ENCODE peak calls at places on chromosomes 5 and 9, in five cellular contexts. M, O, D, Z and P are unnamed samples.

GRCh38 chr5:81233080-81233634 is at the start of gene CKMT2:
- DNase-seq in O (peak; percentile 59), Z (no peak), M (no peak), D (no peak), P (no peak)

GRCh38 chr9:10855847-10856246 is 243.0 kb upstream of the PTPRD start:
- DNase-seq in D (peak; percentile 31), Z (no peak), M (peak; percentile 44), O (peak; percentile 17), P (no peak)

GRCh38 chr5:10323588-10324488 is 16.1 kb upstream of the CMBL start:
- DNase-seq in M (no peak), D (no peak), O (no peak), Z (no peak), P (no peak)

GRCh38 chr9:34321451-34321850 is 7.6 kb downstream of the KIF24 start:
- DNase-seq in Z (no peak), O (no peak), D (no peak), M (no peak), P (no peak)

GRCh38 chr5:94240616-94241287 is 377.7 kb downstream of the KIAA0825 start:
- DNase-seq in M (no peak), O (no peak), D (peak; percentile 77), Z (no peak), P (no peak)

GRCh38 chr5:140926211-140926902 is at the start of gene PCDHAC1:
- DNase-seq in Z (no peak), O (peak; percentile 96), M (peak; percentile 80), D (peak; percentile 79), P (peak; percentile 65)

GRCh38 chr9:135555203-135555602 is 6.4 kb upstream of the PAEP start:
- DNase-seq in D (no peak), M (no peak), Z (no peak), O (no peak), P (no peak)

GRCh38 chr5:164002653-164003052 is 497.2 kb downstream of the MAT2B start:
- DNase-seq in O (no peak), D (no peak), M (no peak), Z (no peak), P (no peak)

GRCh38 chr5:125578551-125578950 is 832.1 kb upstream of the ZNF608 start:
- DNase-seq in O (no peak), D (no peak), Z (no peak), M (no peak), P (no peak)

GRCh38 chr9:32783168-32783891 is at the start of gene TMEM215:
- DNase-seq in D (peak; percentile 54), O (peak; percentile 61), M (peak; percentile 13), Z (no peak), P (no peak)

GRCh38 chr5:52269853-52270252 is 517.9 kb upstream of the ITGA1 start:
- DNase-seq in O (no peak), Z (no peak), M (peak; percentile 35), D (peak; percentile 94), P (no peak)

GRCh38 chr9:76595645-76596044 is 136.7 kb downstream of the GCNT1 start:
- DNase-seq in D (no peak), O (no peak), Z (no peak), M (no peak), P (no peak)

GRCh38 chr9:15253197-15253596 is 53.8 kb downstream of the TTC39B start:
- DNase-seq in O (no peak), D (no peak), Z (no peak), M (no peak), P (no peak)

GRCh38 chr5:160837749-160838593 is 14.0 kb downstream of the ATP10B start:
- DNase-seq in Z (no peak), D (no peak), M (no peak), O (no peak), P (no peak)

GRCh38 chr5:163789870-163790269 is 284.5 kb downstream of the MAT2B start:
- DNase-seq in O (no peak), D (no peak), M (no peak), Z (no peak), P (no peak)

GRCh38 chr5:78905084-78905938 is 79.8 kb downstream of the ARSB start:
- DNase-seq in D (no peak), M (no peak), O (no peak), Z (no peak), P (no peak)

GRCh38 chr9:7103382-7104170 is 345.8 kb downstream of the KDM4C start:
- DNase-seq in O (peak; percentile 8), Z (no peak), D (no peak), M (no peak), P (no peak)

GRCh38 chr9:77019810-77020437 is 469 bp downstream of the FOXB2 start:
- DNase-seq in O (no peak), D (no peak), M (no peak), Z (no peak), P (no peak)

GRCh38 chr9:125411171-125411756 is 149.6 kb downstream of the GAPVD1 start:
- DNase-seq in D (no peak), O (no peak), M (no peak), Z (no peak), P (no peak)

GRCh38 chr5:115875447-115875846 is 33.7 kb downstream of the AP3S1 start:
- DNase-seq in O (no peak), Z (no peak), M (no peak), D (no peak), P (no peak)

GRCh38 chr9:77417570-77417969 is 230.6 kb downstream of the GNA14 start:
- DNase-seq in Z (no peak), O (no peak), M (no peak), D (no peak), P (no peak)

GRCh38 chr5:41747291-41747690 is 122.9 kb downstream of the OXCT1 start:
- DNase-seq in Z (no peak), D (peak; percentile 33), M (no peak), O (peak; percentile 4), P (no peak)